ENCODE peak calls at places on chromosomes 11 and 22, in nine cellular contexts. U, C, N, L, J, P, T, V and O are unnamed samples. For H3K4me1, the result is how much of the 10 kb centered on the place peaks cover.

GRCh38 chr11:90635886-90636285 is 413.0 kb upstream of the CHORDC1 start:
- DNase-seq in V (no peak), J (no peak), N (no peak), C (no peak), L (no peak), P (no peak), U (no peak), T (no peak), O (no peak)

GRCh38 chr11:120719348-120719747 is 207.8 kb downstream of the GRIK4 start:
- DNase-seq in L (no peak), N (no peak), P (no peak), V (no peak), T (no peak), J (no peak), U (no peak), C (no peak), O (no peak)

GRCh38 chr11:47587733-47588326 is 1.4 kb downstream of the FAM180B start:
- DNase-seq in V (no peak), T (peak), N (peak), L (peak), J (no peak), P (no peak), U (peak), C (no peak), O (no peak)

GRCh38 chr11:44243633-44244343 is 66.2 kb downstream of the ALX4 start:
- DNase-seq in U (no peak), L (no peak), T (no peak), P (peak), C (no peak), J (peak), V (peak), N (no peak), O (peak)

GRCh38 chr11:114569781-114570180 is 10.1 kb upstream of the NXPE1 start:
- DNase-seq in U (no peak), C (no peak), V (no peak), N (no peak), J (no peak), P (peak), L (no peak), T (no peak), O (peak)

GRCh38 chr11:61961570-61962212 is 5.7 kb downstream of the FTH1 start:
- DNase-seq in J (no peak), U (peak), P (peak), L (peak), C (no peak), T (peak), V (peak), N (peak), O (no peak)

GRCh38 chr11:124934862-124935547 is 842 bp downstream of the HEPACAM start:
- DNase-seq in V (no peak), C (no peak), L (no peak), J (peak), P (no peak), U (no peak), T (no peak), N (no peak), O (peak)

GRCh38 chr22:37749831-37750595 is 53.2 kb downstream of the TRIOBP start:
- DNase-seq in P (no peak), T (peak), N (no peak), J (no peak), U (no peak), C (no peak), V (no peak), L (peak), O (peak)

GRCh38 chr11:1081601-1082311 is 7.1 kb downstream of the MUC2 start:
- DNase-seq in V (no peak), P (no peak), U (no peak), T (no peak), N (peak), C (no peak), J (no peak), L (no peak), O (no peak)

GRCh38 chr11:3782963-3783362 is 14.4 kb downstream of the NUP98 start:
- DNase-seq in N (no peak), L (no peak), V (no peak), J (no peak), C (no peak), U (no peak), T (no peak), P (no peak), O (no peak)

GRCh38 chr11:35662061-35662648 is 420 bp upstream of the TRIM44 start:
- DNase-seq in U (no peak), C (no peak), N (no peak), V (no peak), P (no peak), J (no peak), L (no peak), T (no peak), O (no peak)
- H3K27ac ChIP-seq in U (peak), C (peak), N (peak), V (peak), P (peak), J (peak), L (peak), T (peak), O (peak)

DNA sequence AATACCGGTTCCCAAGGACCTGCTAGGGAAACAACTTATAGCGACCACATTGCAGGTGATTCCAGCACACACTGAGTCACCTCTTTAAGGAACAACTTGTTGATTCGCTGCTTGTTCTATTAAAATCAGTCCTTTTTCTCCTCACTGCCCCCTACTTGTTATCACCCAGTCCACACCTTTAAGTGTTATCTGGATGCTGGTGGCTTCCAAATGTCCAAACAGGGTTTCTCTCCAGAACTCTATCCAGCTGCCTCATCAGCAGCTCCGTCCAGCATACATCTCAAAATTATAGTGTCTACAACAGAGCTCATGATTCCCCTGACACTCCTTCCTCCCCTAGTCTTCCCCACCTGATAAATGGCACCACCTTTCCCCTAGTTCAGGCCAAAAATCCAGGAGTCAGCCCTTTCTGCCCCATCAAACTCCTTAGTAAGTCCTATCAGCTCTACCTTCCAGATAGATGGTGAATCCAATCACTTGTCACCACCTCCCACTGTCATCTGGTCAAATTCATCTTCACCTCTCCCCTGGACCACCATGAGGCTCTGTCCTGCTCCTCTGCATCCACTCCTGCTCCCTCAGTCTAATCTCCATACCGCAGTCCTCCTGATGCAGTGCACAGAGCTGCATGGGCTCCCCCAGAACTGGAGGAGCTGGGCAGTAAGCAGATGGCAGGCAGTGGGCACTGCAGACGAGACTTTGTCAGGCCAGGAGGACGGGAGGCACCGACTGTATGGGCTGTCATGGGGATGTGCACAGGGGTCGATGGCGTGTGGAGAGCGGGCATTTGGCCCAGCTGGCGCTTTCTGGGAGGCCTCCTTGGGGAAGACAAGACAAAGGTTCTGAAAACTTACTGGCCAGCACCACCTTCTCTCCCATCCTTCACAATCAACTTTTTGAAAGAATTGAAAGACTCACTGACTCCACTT is 19.3 kb downstream of the IL10RA start:
- DNase-seq in J (peak), L (no peak), C (no peak), V (no peak), P (peak), T (no peak), N (no peak), U (no peak), O (no peak)
- H3K4me1 ChIP-seq in J (under half), L (under half), C (under half), V (under half), P (half or more), T (under half), N (under half), U (under half), O (under half)

DNA sequence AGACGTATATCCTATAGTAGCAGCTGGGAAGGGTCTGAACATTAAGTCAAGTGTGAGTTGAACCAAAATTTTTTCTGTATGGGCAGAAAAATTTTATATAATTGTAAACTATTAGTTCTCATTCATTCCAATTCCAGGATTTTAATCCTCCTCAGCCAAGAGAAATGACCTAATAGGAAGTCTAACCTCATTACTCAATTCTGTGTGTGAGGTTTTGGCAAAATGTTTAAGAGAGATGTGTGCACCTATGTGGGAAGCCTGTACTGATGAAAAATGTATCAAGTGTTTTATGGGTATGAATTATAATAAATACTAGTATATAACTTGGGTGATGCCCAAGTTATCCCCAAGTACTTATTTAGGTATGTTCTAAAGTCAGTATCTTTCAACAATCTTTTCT is 311.6 kb upstream of the PITPNB start:
- DNase-seq in T (no peak), L (no peak), U (no peak), J (no peak), C (no peak), V (no peak), N (no peak), P (no peak), O (no peak)
- H3K27ac ChIP-seq in T (no peak), L (no peak), U (no peak), J (no peak), C (no peak), V (no peak), N (no peak), P (no peak), O (no peak)

DNA sequence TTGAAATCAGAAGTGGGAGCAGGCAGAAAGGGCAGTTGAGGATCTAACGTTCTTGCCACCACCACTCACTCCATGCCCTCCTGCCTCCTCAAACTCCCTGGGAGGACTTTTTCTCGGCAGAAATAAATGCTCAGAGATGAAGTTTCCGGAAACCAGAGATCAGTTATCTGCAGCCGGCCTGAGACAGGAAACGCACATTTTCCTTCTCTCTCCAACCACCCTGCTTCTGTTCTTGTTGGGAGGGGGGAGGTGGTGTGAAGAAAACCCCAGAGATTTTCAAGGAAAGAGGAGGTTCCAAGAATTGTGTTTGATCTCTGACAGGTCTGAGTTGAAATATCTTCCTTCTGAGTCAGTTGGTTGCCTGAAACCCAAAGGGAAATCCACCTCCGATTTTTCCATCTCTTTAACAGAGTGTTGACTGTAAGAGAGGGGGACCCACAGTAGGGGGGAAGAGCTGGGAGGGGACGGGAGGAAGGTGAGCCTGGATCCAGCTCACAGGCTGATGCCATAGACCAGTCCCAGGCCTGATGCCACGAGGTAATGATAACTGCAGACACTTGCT is 100.8 kb downstream of the TRAF6 start:
- DNase-seq in J (no peak), N (no peak), L (no peak), T (no peak), U (no peak), C (no peak), V (no peak), P (peak), O (no peak)
- H3K4me1 ChIP-seq in J (under half), N (under half), L (under half), T (under half), U (under half), C (under half), V (half or more), P (under half), O (under half)

DNA sequence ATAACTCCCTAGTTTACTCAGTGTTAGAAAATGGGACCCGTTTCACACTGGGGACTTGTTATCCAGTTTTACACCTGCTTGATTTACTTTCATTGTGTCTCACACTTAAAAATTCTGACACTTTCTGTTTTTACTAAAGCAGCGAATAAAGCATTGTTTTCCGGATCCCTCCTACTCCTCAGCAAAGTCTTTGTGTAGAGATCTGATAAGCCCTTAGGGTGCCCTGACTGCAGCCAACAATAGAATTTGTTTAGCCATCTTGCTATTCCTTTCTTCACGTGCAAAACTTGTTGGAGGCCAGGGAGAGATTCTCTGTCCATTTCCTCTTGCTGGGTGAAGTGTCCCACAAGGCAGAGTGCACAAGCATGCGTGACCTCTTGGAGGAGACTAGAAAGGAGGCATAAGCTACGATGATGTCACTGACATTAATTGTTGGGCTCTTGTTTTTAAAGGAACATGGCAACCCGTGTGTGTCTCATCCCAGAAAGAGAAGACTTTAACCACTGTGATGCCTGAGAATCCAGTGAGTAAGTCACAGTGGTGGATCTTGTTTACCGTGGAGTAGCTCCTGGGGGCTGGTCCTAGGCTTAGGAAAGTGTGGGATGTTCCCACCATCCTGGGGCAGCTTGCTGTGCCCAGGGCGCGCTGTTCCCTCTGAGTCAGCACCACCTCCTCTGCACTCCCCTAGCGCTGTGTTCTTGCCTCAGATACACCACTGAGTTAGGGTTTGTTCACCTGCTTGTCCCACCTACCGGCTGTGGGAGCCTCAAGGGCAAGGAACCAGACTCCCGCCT is 27.7 kb downstream of the MICAL2 start:
- DNase-seq in N (no peak), P (no peak), L (no peak), J (no peak), C (peak), V (peak), T (no peak), U (no peak), O (no peak)
- H3K27ac ChIP-seq in N (peak), P (no peak), L (peak), J (no peak), C (peak), V (peak), T (peak), U (peak), O (peak)